ENCODE peak calls at places on chromosomes 6 and 20, in six cellular contexts. One of them, this sample, is unnamed.

GRCh38 chr6:2111162-2111677 is 134.2 kb downstream of the GMDS start:
- DNase-seq in progenitor cell of endocrine pancreas: no peak
- DNase-seq in kidney tubule cell: peak
- DNase-seq in nephron progenitor cell: no peak
- DNase-seq in activated T-helper 1 cell treated with anti-CD3 and anti-CD28 coated beads, Interleukin-2, amount 50 U/mL, for 16 hours: no peak
- DNase-seq in cardiac muscle cell: no peak
- DNase-seq in this sample: no peak

GRCh38 chr20:38642498-38642897 is 40.9 kb downstream of the ARHGAP40 start:
- DNase-seq in kidney tubule cell: no peak
- DNase-seq in nephron progenitor cell: no peak
- DNase-seq in activated T-helper 1 cell treated with anti-CD3 and anti-CD28 coated beads, Interleukin-2, amount 50 U/mL, for 16 hours: no peak
- DNase-seq in cardiac muscle cell: no peak
- DNase-seq in progenitor cell of endocrine pancreas: no peak
- DNase-seq in this sample: no peak

GRCh38 chr6:40293824-40294188 is 293.4 kb downstream of the LRFN2 start:
- DNase-seq in nephron progenitor cell: no peak
- DNase-seq in cardiac muscle cell: no peak
- DNase-seq in progenitor cell of endocrine pancreas: no peak
- DNase-seq in activated T-helper 1 cell treated with anti-CD3 and anti-CD28 coated beads, Interleukin-2, amount 50 U/mL, for 16 hours: no peak
- DNase-seq in kidney tubule cell: no peak
- DNase-seq in this sample: no peak

GRCh38 chr6:117078624-117079023 is 186.7 kb upstream of the VGLL2 start:
- DNase-seq in cardiac muscle cell: no peak
- DNase-seq in nephron progenitor cell: no peak
- DNase-seq in kidney tubule cell: no peak
- DNase-seq in activated T-helper 1 cell treated with anti-CD3 and anti-CD28 coated beads, Interleukin-2, amount 50 U/mL, for 16 hours: no peak
- DNase-seq in progenitor cell of endocrine pancreas: no peak
- DNase-seq in this sample: peak

GRCh38 chr6:113610377-113610988 is 246.7 kb upstream of the MARCKS start:
- DNase-seq in kidney tubule cell: no peak
- DNase-seq in progenitor cell of endocrine pancreas: no peak
- DNase-seq in nephron progenitor cell: no peak
- DNase-seq in cardiac muscle cell: no peak
- DNase-seq in activated T-helper 1 cell treated with anti-CD3 and anti-CD28 coated beads, Interleukin-2, amount 50 U/mL, for 16 hours: no peak
- DNase-seq in this sample: no peak

GRCh38 chr6:106927531-106928398 is 46.8 kb downstream of the CD24 start:
- DNase-seq in activated T-helper 1 cell treated with anti-CD3 and anti-CD28 coated beads, Interleukin-2, amount 50 U/mL, for 16 hours: no peak
- DNase-seq in progenitor cell of endocrine pancreas: peak
- DNase-seq in kidney tubule cell: peak
- DNase-seq in cardiac muscle cell: peak
- DNase-seq in nephron progenitor cell: peak
- DNase-seq in this sample: no peak

GRCh38 chr6:158011980-158012566 is 30.4 kb downstream of the SYNJ2 start:
- DNase-seq in activated T-helper 1 cell treated with anti-CD3 and anti-CD28 coated beads, Interleukin-2, amount 50 U/mL, for 16 hours: no peak
- DNase-seq in kidney tubule cell: no peak
- DNase-seq in progenitor cell of endocrine pancreas: no peak
- DNase-seq in nephron progenitor cell: no peak
- DNase-seq in cardiac muscle cell: no peak
- DNase-seq in this sample: no peak

GRCh38 chr6:3940703-3941102 is 91.5 kb downstream of the FAM50B start:
- DNase-seq in cardiac muscle cell: no peak
- DNase-seq in progenitor cell of endocrine pancreas: no peak
- DNase-seq in activated T-helper 1 cell treated with anti-CD3 and anti-CD28 coated beads, Interleukin-2, amount 50 U/mL, for 16 hours: no peak
- DNase-seq in nephron progenitor cell: no peak
- DNase-seq in kidney tubule cell: no peak
- DNase-seq in this sample: no peak

GRCh38 chr20:47241345-47241781 is 115.1 kb downstream of the ZMYND8 start:
- DNase-seq in nephron progenitor cell: no peak
- DNase-seq in kidney tubule cell: no peak
- DNase-seq in cardiac muscle cell: no peak
- DNase-seq in progenitor cell of endocrine pancreas: no peak
- DNase-seq in activated T-helper 1 cell treated with anti-CD3 and anti-CD28 coated beads, Interleukin-2, amount 50 U/mL, for 16 hours: no peak
- DNase-seq in this sample: no peak

GRCh38 chr20:44031822-44032582 is 117.3 kb downstream of the TOX2 start:
- DNase-seq in nephron progenitor cell: no peak
- DNase-seq in progenitor cell of endocrine pancreas: no peak
- DNase-seq in cardiac muscle cell: no peak
- DNase-seq in activated T-helper 1 cell treated with anti-CD3 and anti-CD28 coated beads, Interleukin-2, amount 50 U/mL, for 16 hours: no peak
- DNase-seq in kidney tubule cell: no peak
- DNase-seq in this sample: no peak

GRCh38 chr20:10443936-10444335 is 8.8 kb downstream of the SLX4IP start:
- DNase-seq in progenitor cell of endocrine pancreas: no peak
- DNase-seq in cardiac muscle cell: no peak
- DNase-seq in activated T-helper 1 cell treated with anti-CD3 and anti-CD28 coated beads, Interleukin-2, amount 50 U/mL, for 16 hours: no peak
- DNase-seq in kidney tubule cell: no peak
- DNase-seq in nephron progenitor cell: no peak
- DNase-seq in this sample: no peak

GRCh38 chr20:44572551-44573500 is 9.6 kb upstream of the PKIG start:
- DNase-seq in cardiac muscle cell: peak
- DNase-seq in nephron progenitor cell: no peak
- DNase-seq in activated T-helper 1 cell treated with anti-CD3 and anti-CD28 coated beads, Interleukin-2, amount 50 U/mL, for 16 hours: no peak
- DNase-seq in kidney tubule cell: peak
- DNase-seq in progenitor cell of endocrine pancreas: no peak
- DNase-seq in this sample: no peak

GRCh38 chr20:50216543-50217206 is 26.0 kb downstream of the CEBPB start:
- DNase-seq in nephron progenitor cell: no peak
- DNase-seq in kidney tubule cell: no peak
- DNase-seq in progenitor cell of endocrine pancreas: peak
- DNase-seq in cardiac muscle cell: peak
- DNase-seq in activated T-helper 1 cell treated with anti-CD3 and anti-CD28 coated beads, Interleukin-2, amount 50 U/mL, for 16 hours: no peak
- DNase-seq in this sample: no peak

GRCh38 chr6:35363293-35363750 is 21.0 kb downstream of the PPARD start:
- DNase-seq in cardiac muscle cell: peak
- DNase-seq in progenitor cell of endocrine pancreas: no peak
- DNase-seq in kidney tubule cell: no peak
- DNase-seq in nephron progenitor cell: peak
- DNase-seq in activated T-helper 1 cell treated with anti-CD3 and anti-CD28 coated beads, Interleukin-2, amount 50 U/mL, for 16 hours: no peak
- DNase-seq in this sample: no peak

This sample was measured in NCI-H774.